ENCODE peak calls at places on chromosomes 12 and 14, in ten cellular contexts. N, D, V, W, F, Z, C, X, S and E are unnamed samples.

GRCh38 chr12:54201001-54201794 is 12.4 kb upstream of the SMUG1 start:
- DNase-seq in X (peak), D (no peak), F (peak), V (peak), C (peak), W (peak), Z (peak), S (peak), N (peak), E (peak)

GRCh38 chr14:49089078-49089477 is 497.1 kb downstream of the RPS29 start:
- DNase-seq in V (no peak), S (no peak), Z (no peak), X (no peak), N (no peak), F (no peak), C (no peak), W (no peak), D (no peak), E (no peak)

GRCh38 chr14:47675239-47675488 is 241 bp downstream of the MDGA2 start:
- DNase-seq in X (no peak), F (no peak), D (no peak), V (peak), S (no peak), C (no peak), N (no peak), W (no peak), Z (no peak), E (no peak)

GRCh38 chr12:93000026-93000425 is 70.9 kb upstream of the EEA1 start:
- DNase-seq in W (no peak), N (no peak), Z (no peak), X (no peak), V (no peak), C (no peak), F (no peak), S (no peak), D (no peak), E (no peak)

GRCh38 chr14:78202178-78202577 is 32.0 kb downstream of the NRXN3 start:
- DNase-seq in F (peak), Z (no peak), V (no peak), W (no peak), S (no peak), C (no peak), X (no peak), N (no peak), D (no peak), E (peak)

GRCh38 chr12:116019415-116019814 is 258.1 kb downstream of the MED13L start:
- DNase-seq in Z (no peak), S (no peak), V (no peak), W (no peak), F (no peak), N (no peak), D (no peak), C (no peak), X (no peak), E (no peak)

GRCh38 chr14:102928412-102929348 is 6.2 kb downstream of the AMN start:
- DNase-seq in D (no peak), F (peak), N (no peak), W (peak), C (no peak), V (peak), S (no peak), X (no peak), Z (peak), E (peak)

GRCh38 chr14:24293525-24293924 is 6.1 kb downstream of the DHRS1 start:
- DNase-seq in X (no peak), F (no peak), D (no peak), C (no peak), V (no peak), S (no peak), Z (no peak), W (no peak), N (no peak), E (no peak)

GRCh38 chr12:112239020-112239419 is 113.7 kb downstream of the TRAFD1 start:
- DNase-seq in X (no peak), Z (no peak), V (no peak), S (no peak), F (no peak), D (no peak), C (peak), W (no peak), N (no peak), E (no peak)

GRCh38 chr12:104886418-104887401 is 71.4 kb downstream of the SLC41A2 start:
- DNase-seq in F (no peak), X (peak), N (peak), Z (no peak), C (no peak), V (no peak), D (no peak), S (no peak), W (peak), E (no peak)

GRCh38 chr12:96061323-96061722 is 25.9 kb upstream of the LTA4H start:
- DNase-seq in D (no peak), C (no peak), S (no peak), F (no peak), W (no peak), N (no peak), V (no peak), X (no peak), Z (no peak), E (no peak)

GRCh38 chr14:51990488-51990887 is 1.1 kb downstream of the RTRAF start:
- DNase-seq in F (no peak), X (no peak), D (no peak), Z (no peak), V (no peak), C (no peak), W (no peak), S (no peak), N (no peak), E (no peak)

GRCh38 chr14:22339277-22339676 is 249.7 kb downstream of the DAD1 start:
- DNase-seq in V (no peak), C (no peak), Z (peak), S (peak), D (no peak), F (no peak), X (no peak), W (peak), N (peak), E (no peak)

GRCh38 chr14:101852785-101853184 is 91.3 kb downstream of the PPP2R5C start:
- DNase-seq in N (no peak), F (no peak), W (no peak), X (no peak), Z (no peak), C (no peak), V (no peak), D (no peak), S (no peak), E (no peak)

GRCh38 chr12:64895541-64895940 is 71.1 kb downstream of the TBC1D30 start:
- DNase-seq in F (no peak), N (peak), D (no peak), S (no peak), C (no peak), V (no peak), W (peak), Z (no peak), X (peak), E (no peak)

GRCh38 chr12:6352198-6353173 is 10.6 kb upstream of the TNFRSF1A start:
- DNase-seq in C (no peak), W (no peak), N (no peak), S (no peak), F (peak), V (no peak), Z (no peak), D (no peak), X (no peak), E (no peak)

GRCh38 chr14:33457021-33457420 is 493.9 kb downstream of the EGLN3 start:
- DNase-seq in S (no peak), Z (no peak), X (no peak), V (no peak), F (no peak), D (no peak), W (no peak), N (no peak), C (no peak), E (no peak)

GRCh38 chr14:101731187-101732080 is 30.1 kb upstream of the PPP2R5C start:
- DNase-seq in V (no peak), S (no peak), F (peak), X (peak), Z (peak), W (peak), D (peak), C (peak), N (peak), E (peak)

GRCh38 chr14:23149745-23150144 is 30.7 kb upstream of the CEBPE start:
- DNase-seq in N (no peak), V (no peak), D (no peak), F (no peak), X (no peak), S (no peak), Z (no peak), C (no peak), W (no peak), E (no peak)

GRCh38 chr12:71282020-71282419 is 124.2 kb upstream of the TSPAN8 start:
- DNase-seq in X (no peak), N (no peak), W (peak), Z (no peak), F (no peak), D (no peak), S (no peak), C (no peak), V (peak), E (no peak)

GRCh38 chr14:33737446-33737845 is 213.4 kb downstream of the EGLN3 start:
- DNase-seq in W (peak), Z (no peak), S (no peak), X (peak), D (peak), N (peak), V (no peak), C (no peak), F (no peak), E (no peak)

GRCh38 chr14:31252865-31253264 is 45.3 kb upstream of the HECTD1 start:
- DNase-seq in X (no peak), W (no peak), S (no peak), V (no peak), Z (no peak), F (no peak), D (no peak), N (no peak), C (no peak), E (no peak)

GRCh38 chr14:99481745-99482099 is 513 bp downstream of the CCNK start:
- DNase-seq in X (peak), W (peak), C (no peak), F (peak), V (no peak), D (no peak), Z (no peak), N (peak), S (no peak), E (no peak)
- TF ChIP-seq CTCF in X (no peak), W (no peak), C (no peak), F (no peak), V (no peak), D (no peak), Z (no peak), N (no peak), S (no peak), E (no peak)

GRCh38 chr14:39731912-39732311 is 299.7 kb upstream of the FBXO33 start:
- DNase-seq in S (no peak), X (no peak), N (no peak), D (no peak), W (no peak), C (peak), F (peak), V (no peak), Z (no peak), E (no peak)
- TF ChIP-seq CTCF in S (no peak), X (peak), N (peak), D (no peak), W (no peak), C (peak), F (peak), V (peak), Z (no peak), E (no peak)

DNA sequence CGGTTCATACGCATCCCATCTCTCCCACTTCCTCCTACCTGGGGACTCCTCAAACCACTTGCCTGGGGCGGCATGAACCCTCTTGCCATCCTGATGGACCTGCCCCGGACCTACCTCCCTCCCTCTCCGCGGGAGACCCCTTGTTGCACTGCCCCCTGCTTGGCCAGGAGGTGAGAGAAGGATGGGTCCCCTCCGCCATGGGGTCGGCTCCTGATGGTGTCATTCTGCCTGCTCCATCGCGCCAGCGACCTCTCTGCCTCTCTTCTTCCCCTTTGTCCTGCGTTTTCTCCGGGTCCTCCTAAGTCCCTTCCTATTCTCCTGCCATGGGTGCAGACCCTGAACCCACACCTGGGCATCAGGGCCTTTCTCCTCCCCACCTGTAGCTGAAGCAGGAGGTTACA is 3.6 kb downstream of the WNT1 start:
- DNase-seq in D (no peak), S (no peak), X (no peak), Z (no peak), F (no peak), W (no peak), V (no peak), C (no peak), N (no peak), E (no peak)
- TF ChIP-seq CTCF in D (no peak), S (no peak), X (no peak), Z (no peak), F (no peak), W (no peak), V (no peak), C (no peak), N (no peak), E (no peak)

GRCh38 chr14:26282578-26282977 is 315.3 kb downstream of the NOVA1 start:
- DNase-seq in C (no peak), S (no peak), F (no peak), W (no peak), X (no peak), D (no peak), N (no peak), V (no peak), Z (no peak), E (no peak)

GRCh38 chr14:26281280-26281998 is 316.4 kb downstream of the NOVA1 start:
- DNase-seq in C (peak), N (peak), W (peak), D (no peak), X (peak), V (no peak), S (no peak), Z (no peak), F (no peak), E (no peak)

GRCh38 chr14:26276757-26277156 is 321.1 kb downstream of the NOVA1 start:
- DNase-seq in W (no peak), N (peak), C (no peak), X (no peak), F (no peak), D (no peak), Z (no peak), V (peak), S (no peak), E (no peak)
- TF ChIP-seq CTCF in W (peak), N (peak), C (peak), X (no peak), F (no peak), D (no peak), Z (no peak), V (peak), S (no peak), E (no peak)